ENCODE peak calls at places on chromosomes 1 and 21, in nine cellular contexts. C is mesendoderm, A is cardiac muscle cell, O is sigmoid colon, R is body of pancreas, D is brain microvascular endothelial cell, U is right cardiac atrium, N is tibial nerve, E is GM23248. Z is an unnamed sample.

GRCh38 chr1:57424231-57425027 is 569 bp upstream of the DAB1 start:
- DNase-seq in R (peak; percentile 9), A (peak; percentile 43), D (peak; percentile 15), N (no peak), E (peak; percentile 51), U (peak; percentile 20), O (no peak), C (peak; percentile 91), Z (peak; percentile 83)

GRCh38 chr21:29230541-29231275 is 68.0 kb upstream of the BACH1 start:
- DNase-seq in C (no peak), R (no peak), E (peak; percentile 68), N (no peak), D (no peak), A (peak; percentile 21), O (no peak), U (no peak), Z (no peak)

GRCh38 chr21:33036430-33037162 is 10.9 kb downstream of the OLIG2 start:
- DNase-seq in A (peak; percentile 67), U (peak; percentile 39), D (peak; percentile 55), C (peak; percentile 21), E (peak; percentile 82), N (no peak), O (peak; percentile 68), R (no peak), Z (no peak)

GRCh38 chr1:214808845-214809460 is 206.0 kb downstream of the CENPF start:
- DNase-seq in E (peak; percentile 64), R (no peak), A (peak; percentile 60), N (no peak), D (peak; percentile 51), U (no peak), O (no peak), C (peak; percentile 58), Z (peak; percentile 64)

GRCh38 chr21:43262427-43262826 is 93.6 kb downstream of the CRYAA start:
- DNase-seq in N (no peak), R (no peak), C (no peak), D (no peak), U (peak; percentile 3), E (no peak), O (no peak), A (no peak), Z (no peak)

GRCh38 chr1:199089393-199090122 is 450.7 kb downstream of the PTPRC start:
- DNase-seq in N (no peak), A (no peak), U (no peak), E (no peak), C (no peak), R (no peak), D (no peak), O (no peak), Z (no peak)

GRCh38 chr1:51215169-51215568 is 20.9 kb upstream of the RNF11 start:
- DNase-seq in R (no peak), D (no peak), O (no peak), A (no peak), C (no peak), U (no peak), E (peak; percentile 73), N (no peak), Z (no peak)

GRCh38 chr1:78651247-78651646 is 1.6 kb downstream of the IFI44 start:
- DNase-seq in A (no peak), C (no peak), D (peak; percentile 76), O (no peak), N (no peak), E (no peak), U (no peak), R (no peak), Z (no peak)

GRCh38 chr1:158969855-158970254 is 38.5 kb downstream of the PYHIN1 start:
- DNase-seq in E (peak; percentile 19), U (no peak), D (no peak), N (no peak), C (no peak), O (no peak), A (no peak), R (no peak), Z (no peak)

GRCh38 chr1:174364996-174365760 is 82.6 kb upstream of the GPR52 start:
- DNase-seq in E (no peak), N (no peak), A (no peak), C (no peak), U (no peak), O (no peak), D (no peak), R (no peak), Z (no peak)

GRCh38 chr1:24621121-24621520 is 22.0 kb upstream of the SRRM1 start:
- DNase-seq in D (no peak), O (no peak), E (peak; percentile 54), N (no peak), A (no peak), C (no peak), U (no peak), R (no peak), Z (no peak)

GRCh38 chr1:63317007-63317813 is 5.2 kb upstream of the FOXD3 start:
- DNase-seq in N (no peak), D (peak; percentile 17), C (peak; percentile 94), R (peak; percentile 75), O (peak; percentile 80), U (peak; percentile 57), E (peak; percentile 70), A (peak; percentile 72), Z (peak; percentile 98)

GRCh38 chr1:23837905-23838304 is 12.7 kb upstream of the HMGCL start:
- DNase-seq in R (no peak), D (no peak), O (no peak), U (no peak), E (peak; percentile 10), C (peak; percentile 7), A (no peak), N (no peak), Z (peak; percentile 30)

GRCh38 chr1:220990417-220991337 is 111.4 kb downstream of the HLX start:
- DNase-seq in E (peak; percentile 81), O (no peak), C (peak; percentile 31), D (peak; percentile 72), R (no peak), N (no peak), U (no peak), A (peak; percentile 59), Z (no peak)

GRCh38 chr1:186683637-186684410 is 3.6 kb upstream of the PTGS2 start:
- DNase-seq in N (no peak), R (no peak), U (no peak), E (no peak), A (peak; percentile 38), O (no peak), C (no peak), D (no peak), Z (no peak)

GRCh38 chr1:242523282-242523967 is 1.1 kb downstream of the PLD5 start:
- DNase-seq in R (no peak), C (peak; percentile 19), A (no peak), O (no peak), U (no peak), N (no peak), E (no peak), D (no peak), Z (peak; percentile 62)
- H3K27me3 ChIP-seq in R (peaks cover 23% of the 10 kb centered on the region), C (peaks cover 17% of the 10 kb centered on the region), A (peaks cover 81% of the 10 kb centered on the region), O (peaks cover 82% of the 10 kb centered on the region), U (no peaks in the 10 kb centered on the region), N (no peaks in the 10 kb centered on the region), E (peaks cover 45% of the 10 kb centered on the region), D (peaks cover 31% of the 10 kb centered on the region), Z (peaks cover 40% of the 10 kb centered on the region)

GRCh38 chr21:44566403-44566802 is 7.1 kb upstream of the KRTAP10-4 start:
- DNase-seq in A (no peak), U (no peak), R (no peak), C (no peak), D (no peak), E (no peak), O (no peak), N (no peak), Z (no peak)
- H3K27me3 ChIP-seq in A (no peaks in the 10 kb centered on the region), U (no peaks in the 10 kb centered on the region), R (no peaks in the 10 kb centered on the region), C (no peaks in the 10 kb centered on the region), D (no peaks in the 10 kb centered on the region), E (peaks cover 9% of the 10 kb centered on the region), O (no peaks in the 10 kb centered on the region), N (no peaks in the 10 kb centered on the region), Z (no peaks in the 10 kb centered on the region)

GRCh38 chr1:47705517-47706130 is 267.8 kb downstream of the FOXD2 start:
- DNase-seq in N (no peak), E (peak; percentile 24), D (no peak), C (no peak), O (peak; percentile 46), A (peak; percentile 45), U (no peak), R (no peak), Z (no peak)

GRCh38 chr1:47709302-47710074 is 271.6 kb downstream of the FOXD2 start:
- DNase-seq in O (no peak), A (no peak), E (peak; percentile 47), N (no peak), U (no peak), R (no peak), C (peak; percentile 73), D (no peak), Z (peak; percentile 69)

GRCh38 chr1:47710075-47711071 is 272.5 kb downstream of the FOXD2 start:
- DNase-seq in R (peak; percentile 75), A (peak; percentile 62), O (peak; percentile 84), U (peak; percentile 71), N (peak; percentile 73), E (peak; percentile 78), D (peak; percentile 44), C (peak; percentile 67), Z (peak; percentile 72)

GRCh38 chr1:47708658-47709301 is 270.9 kb downstream of the FOXD2 start:
- DNase-seq in D (peak; percentile 29), N (no peak), A (peak; percentile 55), E (peak; percentile 35), O (peak; percentile 57), U (peak; percentile 26), R (peak; percentile 43), C (peak; percentile 88), Z (peak; percentile 96)

GRCh38 chr1:47707887-47708535 is 270.2 kb downstream of the FOXD2 start:
- DNase-seq in R (no peak), N (no peak), A (no peak), D (no peak), C (no peak), E (peak; percentile 18), U (no peak), O (peak; percentile 51), Z (no peak)
- H3K27me3 ChIP-seq in R (peaks cover 30% of the 10 kb centered on the region), N (no peaks in the 10 kb centered on the region), A (peaks cover 81% of the 10 kb centered on the region), D (peaks cover 32% of the 10 kb centered on the region), C (peaks cover 24% of the 10 kb centered on the region), E (peaks cover 58% of the 10 kb centered on the region), U (no peaks in the 10 kb centered on the region), O (peaks cover 65% of the 10 kb centered on the region), Z (peaks cover 87% of the 10 kb centered on the region)

GRCh38 chr1:46485564-46486431 is 3.8 kb upstream of the DMBX1 start:
- DNase-seq in D (no peak), N (no peak), A (no peak), O (no peak), E (no peak), C (no peak), U (no peak), R (no peak), Z (peak; percentile 60)
- H3K27me3 ChIP-seq in D (peaks cover 89% of the 10 kb centered on the region), N (peaks cover 2% of the 10 kb centered on the region), A (peaks cover 99% of the 10 kb centered on the region), O (peaks cover 91% of the 10 kb centered on the region), E (peaks cover 82% of the 10 kb centered on the region), C (peaks cover 58% of the 10 kb centered on the region), U (no peaks in the 10 kb centered on the region), R (peaks cover 22% of the 10 kb centered on the region), Z (peaks cover 100% of the 10 kb centered on the region)

Z was measured in GM23338.